ENCODE peak calls at places on chromosomes 11 and 22, in nine cellular contexts. W is mesothelial cell of epicardium; S is endodermal cell; Q is NCI-H2081; E is IMR-90; N is NCI-H1417; P is Panc1; T is stimulated activated CD8-positive, alpha-beta memory T cell treated with anti-CD3 and anti-CD28 coated beads, Interleukin-4, amount 100 ng/mL, for 4 hours; O is left colon. R is an unnamed sample.

GRCh38 chr11:46522682-46523281 is 71.0 kb downstream of the AMBRA1 start:
- DNase-seq in W (no peak), S (no peak), Q (no peak), E (no peak), N (no peak), P (no peak), T (no peak), O (no peak), R (no peak)

GRCh38 chr11:61345170-61345610 is 12.2 kb downstream of the TKFC start:
- DNase-seq in W (no peak), S (no peak), Q (no peak), E (no peak), N (no peak), P (no peak), T (no peak), O (no peak), R (no peak)

GRCh38 chr22:48104786-48105185 is 1342.3 kb downstream of the TBC1D22A start:
- DNase-seq in W (no peak), S (no peak), Q (no peak), E (no peak), N (no peak), P (no peak), T (no peak), O (no peak), R (no peak)

GRCh38 chr11:123179571-123179970 is 15.5 kb downstream of the CLMP start:
- DNase-seq in W (no peak), S (no peak), Q (no peak), E (no peak), N (no peak), P (no peak), T (no peak), O (peak), R (no peak)

GRCh38 chr11:92035488-92035887 is 189.1 kb upstream of the FAT3 start:
- DNase-seq in W (no peak), S (no peak), Q (no peak), E (no peak), N (no peak), P (no peak), T (no peak), O (no peak), R (no peak)

GRCh38 chr11:115132829-115133228 is 371.4 kb downstream of the CADM1 start:
- DNase-seq in W (no peak), S (peak), Q (no peak), E (no peak), N (no peak), P (no peak), T (no peak), O (peak), R (no peak)

GRCh38 chr22:35742342-35743100 is 24.8 kb downstream of the APOL5 start:
- DNase-seq in W (no peak), S (no peak), Q (no peak), E (peak), N (no peak), P (no peak), T (no peak), O (no peak), R (no peak)

GRCh38 chr11:30499940-30500339 is 86.2 kb downstream of the MPPED2 start:
- DNase-seq in W (no peak), S (no peak), Q (no peak), E (no peak), N (no peak), P (no peak), T (no peak), O (no peak), R (no peak)

GRCh38 chr11:69270929-69271328 is 23.0 kb upstream of the MYEOV start:
- DNase-seq in W (no peak), S (no peak), Q (no peak), E (no peak), N (no peak), P (no peak), T (no peak), O (no peak), R (no peak)

GRCh38 chr22:30694638-30695350 is at the start of gene OSBP2:
- DNase-seq in W (peak), S (peak), Q (peak), E (no peak), N (peak), P (no peak), T (no peak), O (peak), R (no peak)

GRCh38 chr22:35394011-35394312 is 6.0 kb upstream of the MCM5 start:
- DNase-seq in W (no peak), S (no peak), Q (no peak), E (no peak), N (no peak), P (no peak), T (no peak), O (no peak), R (no peak)

GRCh38 chr11:30342736-30343166 is 19.8 kb downstream of the ARL14EP start:
- DNase-seq in W (no peak), S (no peak), Q (no peak), E (no peak), N (no peak), P (no peak), T (no peak), O (no peak), R (no peak)

GRCh38 chr11:114610984-114611944 is 15.7 kb upstream of the NXPE4 start:
- DNase-seq in W (no peak), S (peak), Q (no peak), E (peak), N (no peak), P (no peak), T (no peak), O (no peak), R (no peak)

GRCh38 chr11:101363706-101364275 is 220.0 kb downstream of the TRPC6 start:
- DNase-seq in W (no peak), S (no peak), Q (no peak), E (no peak), N (no peak), P (no peak), T (no peak), O (no peak), R (no peak)

GRCh38 chr11:1928891-1929541 is 9.5 kb downstream of the TNNT3 start:
- DNase-seq in W (peak), S (no peak), Q (no peak), E (no peak), N (no peak), P (no peak), T (no peak), O (no peak), R (no peak)

GRCh38 chr11:133520707-133521106 is 11.6 kb downstream of the OPCML start:
- DNase-seq in W (no peak), S (no peak), Q (no peak), E (no peak), N (no peak), P (no peak), T (no peak), O (no peak), R (no peak)

GRCh38 chr22:39423976-39424375 is 24.4 kb downstream of the TAB1 start:
- DNase-seq in W (no peak), S (no peak), Q (no peak), E (no peak), N (no peak), P (no peak), T (no peak), O (no peak), R (no peak)

GRCh38 chr11:33970984-33971466 is 79.1 kb upstream of the LMO2 start:
- DNase-seq in W (no peak), S (peak), Q (peak), E (peak), N (peak), P (peak), T (no peak), O (peak), R (peak)

GRCh38 chr11:134224710-134225662 is 515 bp downstream of the VPS26B start:
- DNase-seq in W (peak), S (peak), Q (peak), E (peak), N (peak), P (no peak), T (peak), O (peak), R (no peak)

GRCh38 chr11:126311464-126312291 is 7.8 kb downstream of the DCPS start:
- DNase-seq in W (no peak), S (no peak), Q (no peak), E (no peak), N (no peak), P (no peak), T (no peak), O (no peak), R (no peak)

GRCh38 chr11:69534166-69534530 is 52.7 kb downstream of the LINC01488 start:
- DNase-seq in W (no peak), S (peak), Q (no peak), E (no peak), N (no peak), P (no peak), T (no peak), O (no peak), R (no peak)

GRCh38 chr22:35065796-35066218 is at the start of gene ISX:
- DNase-seq in W (no peak), S (no peak), Q (no peak), E (no peak), N (peak), P (no peak), T (no peak), O (peak), R (no peak)

GRCh38 chr11:68312117-68312779 is at the start of gene LRP5:
- DNase-seq in W (peak), S (peak), Q (peak), E (peak), N (peak), P (no peak), T (no peak), O (peak), R (no peak)

GRCh38 chr22:36968249-36968964 is 50.8 kb downstream of the TST start:
- DNase-seq in W (no peak), S (no peak), Q (no peak), E (no peak), N (no peak), P (no peak), T (no peak), O (no peak), R (no peak)

GRCh38 chr22:22235564-22235963 is 9.0 kb upstream of the VPREB1 start:
- DNase-seq in W (no peak), S (peak), Q (no peak), E (no peak), N (no peak), P (peak), T (no peak), O (peak), R (no peak)

GRCh38 chr11:350723-351255 is 18.5 kb upstream of the B4GALNT4 start:
- DNase-seq in W (no peak), S (peak), Q (no peak), E (no peak), N (no peak), P (no peak), T (no peak), O (no peak), R (no peak)

GRCh38 chr11:84922212-84922805 is 704.8 kb downstream of the DLG2 start:
- DNase-seq in W (no peak), S (peak), Q (no peak), E (no peak), N (peak), P (no peak), T (no peak), O (no peak), R (no peak)

GRCh38 chr11:30128269-30128932 is 102.4 kb upstream of the FSHB start:
- DNase-seq in W (no peak), S (peak), Q (peak), E (peak), N (peak), P (no peak), T (no peak), O (no peak), R (no peak)